ENCODE peak calls at places on chromosomes 12 and 14, in six cellular contexts. Q, Y, K, H, W and P are unnamed samples.

GRCh38 chr12:106625976-106626375 is 43.2 kb downstream of the RFX4 start:
- DNase-seq in Q (no peak), Y (no peak), K (no peak), H (no peak), W (no peak), P (no peak)

GRCh38 chr12:52006726-52007157 is at the start of gene TAMALIN:
- DNase-seq in Q (peak; percentile 95), Y (peak; percentile 81), K (no peak), H (peak; percentile 79), W (peak; percentile 33), P (no peak)

GRCh38 chr12:15265868-15266267 is 44.7 kb upstream of the RERG start:
- DNase-seq in Q (no peak), Y (no peak), K (no peak), H (no peak), W (no peak), P (no peak)

GRCh38 chr14:61342486-61342885 is 21.1 kb downstream of the PRKCH start:
- DNase-seq in Q (no peak), Y (no peak), K (no peak), H (no peak), W (no peak), P (no peak)

GRCh38 chr12:71162832-71163711 is 5.3 kb upstream of the TSPAN8 start:
- DNase-seq in Q (no peak), Y (no peak), K (no peak), H (no peak), W (no peak), P (peak; percentile 19)

GRCh38 chr14:102020058-102020971 is 55.9 kb downstream of the DYNC1H1 start:
- DNase-seq in Q (no peak), Y (no peak), K (no peak), H (no peak), W (no peak), P (peak; percentile 79)

GRCh38 chr14:103558071-103558882 is 4.2 kb downstream of the BAG5 start:
- DNase-seq in Q (no peak), Y (no peak), K (no peak), H (peak; percentile 10), W (no peak), P (peak; percentile 98)

GRCh38 chr14:55382483-55382882 is 29.1 kb downstream of the ATG14 start:
- DNase-seq in Q (no peak), Y (no peak), K (no peak), H (no peak), W (no peak), P (no peak)

GRCh38 chr12:106631150-106631549 is 48.3 kb downstream of the RFX4 start:
- DNase-seq in Q (no peak), Y (no peak), K (no peak), H (no peak), W (no peak), P (no peak)